ENCODE peak calls at places on chromosomes 12 and 14, in six cellular contexts. U is cardiac muscle cell; X is spleen; P is lung; E is CD4-positive, alpha-beta T cell; H is IMR-90. S is an unnamed sample.

GRCh38 chr12:47801904-47802246 is 17.8 kb downstream of the HDAC7 start:
- DNase-seq in U (no peak), X (no peak), P (no peak), E (no peak), H (no peak), S (no peak)

GRCh38 chr14:77243853-77244252 is 27.2 kb downstream of the NGB start:
- DNase-seq in U (no peak), X (peak), P (no peak), E (no peak), H (no peak), S (no peak)

GRCh38 chr14:75018684-75019083 is 16.0 kb downstream of the EIF2B2 start:
- DNase-seq in U (no peak), X (no peak), P (no peak), E (no peak), H (no peak), S (no peak)

GRCh38 chr14:34615507-34615906 is 14.4 kb downstream of the SNX6 start:
- DNase-seq in U (no peak), X (no peak), P (no peak), E (no peak), H (no peak), S (peak)

GRCh38 chr14:20803221-20803620 is 577 bp upstream of the RNASE1 start:
- DNase-seq in U (no peak), X (no peak), P (no peak), E (no peak), H (no peak), S (no peak)

GRCh38 chr14:37091651-37092050 is 80.8 kb downstream of the SLC25A21 start:
- DNase-seq in U (no peak), X (no peak), P (no peak), E (no peak), H (peak), S (no peak)

GRCh38 chr12:3662516-3662915 is 90.4 kb downstream of the CRACR2A start:
- DNase-seq in U (no peak), X (no peak), P (no peak), E (no peak), H (no peak), S (no peak)

GRCh38 chr12:57483466-57483865 is 3.8 kb upstream of the ARHGAP9 start:
- DNase-seq in U (peak), X (peak), P (no peak), E (no peak), H (peak), S (no peak)

GRCh38 chr12:3170423-3171194 is 93.4 kb downstream of the TSPAN9 start:
- DNase-seq in U (peak), X (no peak), P (no peak), E (no peak), H (peak), S (no peak)

GRCh38 chr12:45431153-45431552 is 215.3 kb downstream of the ANO6 start:
- DNase-seq in U (peak), X (no peak), P (no peak), E (no peak), H (no peak), S (no peak)

GRCh38 chr12:28191690-28192089 is 1.4 kb downstream of the CCDC91 start:
- DNase-seq in U (peak), X (no peak), P (no peak), E (no peak), H (peak), S (no peak)

DNA sequence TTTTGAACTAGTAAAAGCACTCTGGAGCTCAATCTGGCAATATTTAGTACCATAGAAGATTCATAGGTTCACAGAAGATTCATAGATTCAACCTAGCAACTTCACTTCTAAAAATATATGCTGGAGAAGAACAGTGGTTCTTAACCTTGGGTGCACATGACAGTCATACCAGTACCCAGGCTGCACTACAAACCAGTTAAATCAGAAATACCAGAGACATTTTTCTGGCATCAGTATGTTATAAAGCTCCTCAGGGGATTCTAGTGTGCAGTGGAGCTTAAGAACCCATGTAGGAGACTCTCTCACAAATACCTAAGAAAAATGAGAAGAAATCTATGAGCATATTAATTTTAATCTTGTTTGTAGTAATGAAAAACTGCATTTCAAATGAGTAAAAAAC is 46.6 kb downstream of the CNTN1 start:
- DNase-seq in U (no peak), X (no peak), P (no peak), E (no peak), H (no peak), S (no peak)
- TF ChIP-seq CTCF in U (no peak), X (no peak), P (no peak), E (no peak), H (no peak), S (no peak)

DNA sequence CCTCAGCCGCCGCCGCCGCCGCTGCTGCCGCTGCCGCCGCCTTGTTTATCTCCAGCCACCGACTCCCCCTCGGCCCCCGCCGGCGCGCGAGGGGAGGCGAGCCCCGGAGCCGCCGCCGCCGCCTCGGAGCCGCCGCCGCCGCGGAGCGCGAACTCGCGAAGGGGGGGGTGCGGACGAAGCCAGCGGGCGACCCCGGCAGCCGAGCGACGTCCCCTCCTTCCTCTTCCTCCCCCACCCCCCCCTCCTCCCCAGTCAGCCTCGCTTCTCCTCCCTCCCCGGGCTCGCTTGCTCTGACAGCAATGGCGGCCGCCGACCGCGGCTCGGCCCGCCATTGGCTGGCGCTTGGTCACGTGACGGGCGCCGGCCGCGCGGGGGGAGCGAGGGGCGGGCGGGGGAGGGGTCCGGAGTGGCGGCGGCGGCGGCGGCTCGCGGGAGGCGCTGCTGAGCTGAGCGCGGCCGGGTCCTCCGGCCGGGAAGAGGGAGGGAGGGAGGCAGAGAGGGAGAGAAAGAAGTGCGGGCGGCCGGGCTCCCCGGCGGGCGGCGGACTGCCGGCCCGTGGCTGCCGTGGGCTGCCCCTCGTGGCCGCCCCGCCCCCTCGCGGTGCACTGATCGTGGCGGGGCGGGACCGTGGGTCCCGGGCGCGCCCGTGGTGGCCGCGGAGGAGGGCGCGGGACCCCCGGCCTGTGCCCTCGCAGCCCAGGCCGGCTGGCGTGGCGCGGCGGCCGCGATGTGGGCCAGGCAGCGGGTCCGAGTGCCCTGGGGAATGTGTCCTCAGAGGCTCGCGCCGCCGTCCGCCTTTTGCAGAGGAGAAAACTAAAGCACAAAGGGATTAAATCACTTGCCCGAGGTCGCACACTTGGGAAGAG is at the start of gene MED13L:
- DNase-seq in U (peak), X (peak), P (peak), E (peak), H (peak), S (peak)
- TF ChIP-seq CTCF in U (no peak), X (peak), P (peak), E (no peak), H (peak), S (no peak)

GRCh38 chr12:103751171-103751570 is 89.9 kb downstream of the NT5DC3 start:
- DNase-seq in U (no peak), X (no peak), P (no peak), E (no peak), H (no peak), S (no peak)
- TF ChIP-seq CTCF in U (no peak), X (no peak), P (no peak), E (no peak), H (no peak), S (no peak)

DNA sequence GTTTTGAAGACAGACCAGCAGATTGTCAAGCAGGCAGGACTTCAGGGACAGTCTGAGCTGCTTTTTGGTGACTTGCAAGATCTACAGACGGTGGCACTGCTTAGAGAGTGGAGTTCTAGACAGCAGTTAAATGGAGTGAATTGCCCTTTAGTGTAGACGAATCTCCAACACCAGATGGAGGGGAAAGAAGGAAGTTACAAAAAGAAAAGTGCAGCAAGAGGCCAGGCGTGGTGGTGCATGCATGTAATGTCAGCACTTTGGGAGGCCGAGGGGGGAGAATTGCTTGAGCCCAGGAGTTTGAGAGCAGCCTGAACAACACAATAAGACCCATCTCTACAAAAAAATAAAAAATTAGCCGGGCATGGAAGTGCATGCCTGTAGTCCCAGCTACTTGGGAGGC is 8.4 kb upstream of the HHIPL1 start:
- DNase-seq in U (no peak), X (no peak), P (no peak), E (no peak), H (no peak), S (no peak)
- TF ChIP-seq CTCF in U (no peak), X (no peak), P (no peak), E (no peak), H (no peak), S (no peak)

DNA sequence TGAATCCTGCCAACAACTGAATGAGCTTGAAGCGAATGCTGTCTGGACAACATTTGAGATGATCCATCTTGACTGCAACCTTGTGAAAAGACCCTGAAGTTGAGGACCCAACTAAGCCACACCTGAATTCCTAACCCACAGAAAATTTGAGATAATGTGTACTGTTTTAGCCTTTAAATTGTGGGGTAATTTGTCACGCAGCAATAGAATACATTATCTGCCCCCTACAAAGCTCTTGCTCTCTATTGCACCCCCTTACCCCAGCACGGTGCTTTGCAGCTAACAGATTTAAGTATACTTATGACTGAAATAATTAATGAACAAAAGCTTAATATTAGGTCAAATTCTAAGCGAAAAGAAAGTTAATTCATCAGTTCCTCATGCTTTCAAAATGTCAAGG is 1.6 kb downstream of the POLE2 start:
- DNase-seq in U (no peak), X (no peak), P (no peak), E (no peak), H (no peak), S (no peak)
- TF ChIP-seq CTCF in U (no peak), X (no peak), P (no peak), E (no peak), H (no peak), S (no peak)

GRCh38 chr14:81323094-81323493 is 77.0 kb downstream of the STON2 start:
- DNase-seq in U (no peak), X (no peak), P (no peak), E (no peak), H (no peak), S (no peak)
- TF ChIP-seq CTCF in U (no peak), X (no peak), P (no peak), E (no peak), H (no peak), S (no peak)

GRCh38 chr12:121626853-121627623 is 708 bp downstream of the ORAI1 start:
- DNase-seq in U (peak), X (peak), P (peak), E (peak), H (peak), S (peak)
- TF ChIP-seq CTCF in U (no peak), X (no peak), P (no peak), E (peak), H (peak), S (no peak)

DNA sequence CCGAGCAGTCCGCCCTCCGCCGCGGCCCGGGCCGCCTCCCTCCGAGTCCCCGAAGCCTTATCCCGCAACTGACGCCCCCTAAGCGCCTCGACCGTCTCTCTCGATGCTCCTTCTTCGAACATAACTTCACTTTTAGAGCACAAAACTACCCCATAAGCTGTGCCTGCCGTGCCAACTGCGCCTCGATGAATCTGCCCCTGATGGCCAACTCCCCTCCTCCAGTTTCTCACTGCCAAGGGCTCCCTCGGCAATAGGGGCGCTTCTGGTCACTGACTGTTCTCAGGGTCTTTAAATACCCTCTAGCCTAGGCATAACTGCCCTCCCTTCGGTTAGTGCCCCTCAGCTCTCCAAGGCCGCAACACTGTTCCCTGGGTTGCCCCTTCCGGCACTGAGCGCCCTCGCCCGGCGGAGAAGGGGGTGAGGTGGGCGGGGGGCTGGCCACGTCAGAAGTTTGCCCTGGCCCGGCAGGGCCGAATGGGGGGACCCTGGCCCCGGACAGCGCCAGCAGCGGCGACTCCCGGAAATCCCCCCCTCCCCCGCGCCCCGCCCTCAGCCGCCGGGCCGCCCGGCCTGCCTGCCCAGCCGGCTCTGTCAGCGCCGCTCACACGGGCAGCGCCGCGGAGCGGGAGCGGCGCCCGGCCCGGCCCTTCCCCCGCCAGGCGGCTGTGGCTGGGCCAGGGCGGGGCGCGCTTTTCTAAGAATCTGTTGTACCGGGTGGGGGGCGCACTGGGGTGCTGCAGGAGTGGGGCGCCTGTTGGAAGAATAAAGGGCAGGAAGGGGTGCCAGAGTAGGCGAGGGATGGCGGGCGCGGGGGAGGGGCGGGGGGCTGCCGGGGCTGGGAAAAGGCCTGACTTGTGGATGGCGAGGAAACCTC is 10.6 kb downstream of the RARG start:
- DNase-seq in U (peak), X (peak), P (peak), E (peak), H (peak), S (peak)
- TF ChIP-seq CTCF in U (peak), X (peak), P (no peak), E (no peak), H (peak), S (no peak)

GRCh38 chr12:8501720-8502119 is 11.6 kb upstream of the CLEC4D start:
- DNase-seq in U (no peak), X (no peak), P (no peak), E (no peak), H (no peak), S (no peak)

GRCh38 chr12:8504351-8504750 is 9.0 kb upstream of the CLEC4D start:
- DNase-seq in U (no peak), X (no peak), P (no peak), E (no peak), H (no peak), S (no peak)

DNA sequence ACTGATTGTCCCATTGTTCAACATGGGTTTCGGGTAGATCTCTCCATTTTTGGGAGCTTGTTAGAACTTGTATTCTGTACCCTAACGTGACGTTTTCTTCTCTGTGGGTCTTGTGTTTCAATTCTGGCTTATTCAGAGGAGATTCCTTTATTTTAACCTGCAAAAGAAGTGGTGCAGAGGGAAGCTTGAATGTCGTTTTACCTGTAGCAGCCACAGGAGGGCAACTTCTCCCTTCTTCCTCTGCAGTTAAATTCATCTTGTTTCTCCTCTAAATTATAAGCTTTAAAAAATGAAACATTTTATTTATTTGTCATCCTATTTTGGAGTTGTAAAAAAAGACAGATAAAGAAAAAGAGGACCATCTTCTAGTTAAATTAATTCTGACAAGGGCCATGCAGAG is 13.7 kb upstream of the CLEC4D start:
- DNase-seq in U (no peak), X (no peak), P (no peak), E (no peak), H (no peak), S (no peak)
- TF ChIP-seq CTCF in U (no peak), X (no peak), P (no peak), E (no peak), H (no peak), S (no peak)

GRCh38 chr12:54173066-54173726 is 15.6 kb downstream of the SMUG1 start:
- DNase-seq in U (peak), X (no peak), P (no peak), E (no peak), H (no peak), S (peak)

GRCh38 chr12:54167500-54167896 is 21.3 kb downstream of the SMUG1 start:
- DNase-seq in U (no peak), X (no peak), P (no peak), E (no peak), H (no peak), S (no peak)

GRCh38 chr12:54172102-54172630 is 16.6 kb downstream of the SMUG1 start:
- DNase-seq in U (no peak), X (no peak), P (no peak), E (no peak), H (no peak), S (no peak)

GRCh38 chr12:54166543-54167499 is 22.0 kb downstream of the SMUG1 start:
- DNase-seq in U (no peak), X (no peak), P (no peak), E (no peak), H (no peak), S (no peak)

GRCh38 chr12:54169036-54169435 is 19.7 kb downstream of the SMUG1 start:
- DNase-seq in U (no peak), X (no peak), P (no peak), E (no peak), H (no peak), S (no peak)
- TF ChIP-seq CTCF in U (no peak), X (no peak), P (no peak), E (no peak), H (no peak), S (no peak)